ENCODE peak calls at places on chromosomes 11 and 22, in five cellular contexts. Y is HL-60, D is BJ, S is fibroblast of pulmonary artery, Z is HCT116. M is an unnamed sample.

GRCh38 chr11:96019810-96020747 is 96.2 kb upstream of the MTMR2 start:
- DNase-seq in Y (no peak), D (no peak), S (no peak), Z (no peak), M (no peak)

GRCh38 chr22:46546466-46547178 is 9.2 kb upstream of the CELSR1 start:
- DNase-seq in Y (no peak), D (no peak), S (peak; percentile 64), Z (no peak), M (peak; percentile 42)

GRCh38 chr22:38284042-38284402 is 11.2 kb upstream of the TMEM184B start:
- DNase-seq in Y (no peak), D (peak; percentile 94), S (peak; percentile 79), Z (no peak), M (peak; percentile 94)

GRCh38 chr11:73384871-73385692 is 8.9 kb downstream of the RELT start:
- DNase-seq in Y (peak; percentile 93), D (no peak), S (no peak), Z (no peak), M (no peak)

GRCh38 chr11:28674432-28675076 is 566.4 kb downstream of the METTL15 start:
- DNase-seq in Y (no peak), D (peak; percentile 94), S (peak; percentile 42), Z (peak; percentile 48), M (peak; percentile 26)

GRCh38 chr11:97761175-97761574 is 1259.6 kb upstream of the CNTN5 start:
- DNase-seq in Y (no peak), D (no peak), S (no peak), Z (no peak), M (no peak)

GRCh38 chr11:69416123-69416475 is 65.4 kb upstream of the LINC01488 start:
- DNase-seq in Y (no peak), D (no peak), S (no peak), Z (no peak), M (no peak)

GRCh38 chr11:10488581-10489443 is 33.7 kb downstream of the AMPD3 start:
- DNase-seq in Y (no peak), D (no peak), S (no peak), Z (no peak), M (no peak)

GRCh38 chr11:3995949-3996554 is 98.5 kb upstream of the RRM1 start:
- DNase-seq in Y (no peak), D (peak; percentile 35), S (peak; percentile 62), Z (no peak), M (peak; percentile 25)

GRCh38 chr22:28444659-28445058 is 235.0 kb downstream of the TTC28 start:
- DNase-seq in Y (no peak), D (no peak), S (no peak), Z (no peak), M (no peak)

GRCh38 chr11:31870609-31871309 is 59.6 kb upstream of the PAX6 start:
- DNase-seq in Y (peak; percentile 4), D (no peak), S (peak; percentile 58), Z (peak; percentile 48), M (peak; percentile 32)

GRCh38 chr11:15912825-15913224 is 443.5 kb downstream of the SOX6 start:
- DNase-seq in Y (no peak), D (no peak), S (no peak), Z (no peak), M (no peak)

GRCh38 chr11:8998017-8998416 is 5.8 kb downstream of the NRIP3 start:
- DNase-seq in Y (no peak), D (no peak), S (no peak), Z (no peak), M (no peak)

GRCh38 chr11:27390959-27391326 is 27.9 kb upstream of the CCDC34 start:
- DNase-seq in Y (no peak), D (peak; percentile 70), S (peak; percentile 68), Z (no peak), M (peak; percentile 73)

GRCh38 chr11:78659326-78660319 is 85.0 kb upstream of the NARS2 start:
- DNase-seq in Y (no peak), D (no peak), S (no peak), Z (no peak), M (no peak)

GRCh38 chr11:61054513-61054912 is 47.8 kb upstream of the CD5 start:
- DNase-seq in Y (no peak), D (no peak), S (no peak), Z (no peak), M (no peak)

DNA sequence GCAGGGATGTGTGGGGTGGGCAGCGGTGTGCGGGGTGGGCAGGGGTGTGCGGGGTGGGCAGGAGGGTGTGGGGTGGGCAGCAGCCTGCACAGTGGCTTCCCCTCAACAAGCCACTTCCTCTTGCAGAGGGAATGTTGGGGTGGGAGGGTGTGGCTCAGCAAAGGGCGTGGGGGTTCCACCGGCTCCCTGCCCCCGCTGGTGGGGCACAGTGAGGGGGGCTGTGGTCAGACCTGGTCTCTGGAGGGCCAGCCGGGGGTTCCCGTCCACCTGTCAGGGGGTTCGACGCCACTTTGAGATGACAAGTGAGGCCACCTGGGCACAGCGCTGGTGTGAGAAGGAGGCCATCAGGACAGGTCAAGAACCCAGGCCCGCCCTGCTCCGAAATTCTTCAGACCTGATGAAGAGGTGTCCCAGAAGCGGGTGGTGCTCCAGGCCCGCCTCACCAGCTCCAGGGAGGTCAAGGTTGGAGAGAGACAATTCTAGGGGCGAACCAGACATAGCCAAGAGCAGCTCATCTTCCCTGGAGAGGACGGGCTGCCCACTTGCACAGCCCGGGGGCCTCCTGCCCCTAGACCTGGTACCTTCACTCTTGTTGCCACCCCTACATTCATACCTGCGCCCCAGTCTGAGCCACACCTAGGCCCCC is 1.3 kb downstream of the C11orf21 start:
- DNase-seq in Y (no peak), D (no peak), S (no peak), Z (no peak), M (no peak)
- H3K4me3 ChIP-seq in Y (peak overlapping the region; percentile 69), D (no peak overlapping the region), S (no peak overlapping the region), Z (no peak overlapping the region), M (no peak overlapping the region)

DNA sequence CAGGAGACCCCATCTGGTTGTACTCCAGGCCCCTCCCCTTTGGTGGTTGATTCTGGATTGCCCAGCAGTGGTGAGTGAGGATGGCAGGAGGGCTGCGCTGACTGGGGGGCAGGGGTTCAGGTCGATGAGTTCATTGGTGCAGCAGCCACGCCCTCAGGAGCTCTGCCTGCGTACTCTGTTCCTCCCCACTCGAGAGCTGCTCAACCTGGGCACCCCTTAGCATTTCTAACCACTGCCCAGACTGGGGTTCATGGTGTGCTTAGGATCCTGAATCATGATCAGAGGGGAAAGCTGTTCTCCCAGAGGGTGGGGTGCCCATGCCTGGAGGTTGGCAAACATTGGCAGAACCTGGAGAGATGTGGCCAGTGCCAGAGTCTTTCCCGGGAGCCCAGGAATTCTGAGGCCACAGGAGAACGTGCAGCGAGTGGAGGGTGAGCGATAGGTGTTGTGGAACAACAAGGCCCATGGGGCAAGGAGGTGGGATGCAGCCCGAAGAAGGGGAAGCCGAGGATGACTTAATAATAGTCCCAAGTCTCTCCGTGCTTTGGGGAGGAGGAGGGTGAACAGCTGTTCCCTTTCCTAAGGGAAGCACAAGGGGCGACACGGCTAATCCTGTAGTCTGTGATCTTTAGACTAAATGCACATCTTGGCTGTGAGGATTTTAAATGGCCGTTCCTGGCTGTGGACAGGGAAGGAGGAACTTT is 75.5 kb downstream of the SCN3B start:
- DNase-seq in Y (no peak), D (no peak), S (no peak), Z (no peak), M (no peak)
- TF ChIP-seq CTCF in Y (no peak), D (no peak), S (no peak), Z (no peak), M (no peak)

DNA sequence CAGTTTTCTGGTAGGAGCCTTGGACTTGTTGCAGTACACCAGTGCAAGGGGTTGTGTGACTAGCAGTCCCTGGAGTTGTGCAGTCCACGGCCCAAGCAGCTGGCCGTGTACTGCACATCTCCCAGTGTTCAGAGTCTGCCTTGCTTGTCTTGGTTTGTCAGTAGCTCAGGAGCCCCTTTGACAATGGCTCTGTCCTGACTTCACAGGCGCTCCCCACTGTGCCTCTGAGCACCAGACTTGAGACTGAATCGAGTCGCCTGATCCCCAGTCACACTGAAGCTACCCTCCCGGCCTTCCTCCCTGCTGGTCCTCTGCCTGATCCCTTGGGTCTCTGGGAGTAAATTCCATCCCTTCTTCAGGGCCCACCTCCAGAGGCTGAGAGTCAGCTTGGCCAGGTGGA is 19.4 kb downstream of the SYNGR1 start:
- DNase-seq in Y (no peak), D (no peak), S (no peak), Z (no peak), M (no peak)
- H3K4me3 ChIP-seq in Y (no peak overlapping the region), D (no peak overlapping the region), S (no peak overlapping the region), Z (no peak overlapping the region), M (no peak overlapping the region)

GRCh38 chr11:102309621-102310541 is 7.4 kb upstream of the BIRC3 start:
- DNase-seq in Y (no peak), D (no peak), S (no peak), Z (no peak), M (no peak)
- TF ChIP-seq CTCF in Y (no peak), D (no peak), S (no peak), Z (peak; percentile 46), M (no peak)

GRCh38 chr11:47466701-47467250 is 17.8 kb upstream of the RAPSN start:
- DNase-seq in Y (no peak), D (no peak), S (peak; percentile 72), Z (no peak), M (peak; percentile 79)
- H3K4me3 ChIP-seq in Y (no peak overlapping the region), D (no peak overlapping the region), S (peak overlapping the region; percentile 31), Z (no peak overlapping the region), M (no peak overlapping the region)

DNA sequence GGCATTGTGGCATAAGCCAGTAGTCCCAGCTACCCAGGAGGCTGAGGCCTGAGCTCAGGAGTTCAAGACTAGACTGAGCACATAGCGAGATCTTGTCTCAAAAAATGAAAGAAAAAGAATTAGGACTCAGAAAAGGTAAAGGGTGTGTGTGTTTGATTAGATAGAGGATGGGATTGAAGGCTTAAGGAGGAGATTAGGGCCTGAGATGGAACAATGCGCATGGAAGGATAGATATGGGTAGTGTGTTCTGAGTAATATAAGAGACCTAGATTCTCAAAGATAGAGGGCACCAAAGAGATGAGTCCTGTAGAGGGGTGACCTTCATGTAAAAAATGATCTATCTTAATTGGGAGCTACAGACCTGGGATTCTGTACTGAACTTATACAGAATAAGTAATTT is 17.3 kb upstream of the RAB30 start:
- DNase-seq in Y (no peak), D (no peak), S (no peak), Z (no peak), M (no peak)
- TF ChIP-seq CTCF in Y (no peak), D (peak; percentile 1), S (no peak), Z (no peak), M (no peak)